ENCODE peak calls at places on chromosome 1, in four cellular contexts. One of them, this sample, is unnamed.
A peak's percentile ranks its signal among the peaks of the same experiment; 100 is the strongest.

GRCh38 chr1:13710097-13710496 is 10.1 kb downstream of the PRDM2 start:
- DNase-seq in NCI-H82: no peak
- DNase-seq in activated CD8-positive, alpha-beta memory T cell treated with anti-CD3 and anti-CD28 coated beads for 1 hour: no peak
- DNase-seq in dorsolateral prefrontal cortex: no peak
- DNase-seq in this sample: no peak

GRCh38 chr1:18344755-18345154 is 136.0 kb upstream of the KLHDC7A start:
- DNase-seq in NCI-H82: peak; percentile 99
- DNase-seq in activated CD8-positive, alpha-beta memory T cell treated with anti-CD3 and anti-CD28 coated beads for 1 hour: no peak
- DNase-seq in dorsolateral prefrontal cortex: no peak
- DNase-seq in this sample: peak; percentile 87

GRCh38 chr1:174326278-174326677 is 121.5 kb upstream of the GPR52 start:
- DNase-seq in NCI-H82: no peak
- DNase-seq in activated CD8-positive, alpha-beta memory T cell treated with anti-CD3 and anti-CD28 coated beads for 1 hour: no peak
- DNase-seq in dorsolateral prefrontal cortex: no peak
- DNase-seq in this sample: no peak

GRCh38 chr1:196034080-196034706 is 574.0 kb downstream of the KCNT2 start:
- DNase-seq in NCI-H82: no peak
- DNase-seq in activated CD8-positive, alpha-beta memory T cell treated with anti-CD3 and anti-CD28 coated beads for 1 hour: no peak
- DNase-seq in dorsolateral prefrontal cortex: no peak
- DNase-seq in this sample: peak; percentile 98

GRCh38 chr1:40818264-40818961 is 34.8 kb downstream of the KCNQ4 start:
- DNase-seq in NCI-H82: peak; percentile 65
- DNase-seq in activated CD8-positive, alpha-beta memory T cell treated with anti-CD3 and anti-CD28 coated beads for 1 hour: peak; percentile 74
- DNase-seq in dorsolateral prefrontal cortex: no peak
- DNase-seq in this sample: no peak

GRCh38 chr1:21707891-21708290 is 38.7 kb upstream of the RAP1GAP start:
- DNase-seq in NCI-H82: no peak
- DNase-seq in activated CD8-positive, alpha-beta memory T cell treated with anti-CD3 and anti-CD28 coated beads for 1 hour: no peak
- DNase-seq in dorsolateral prefrontal cortex: no peak
- DNase-seq in this sample: no peak

GRCh38 chr1:88036345-88036999 is 647.6 kb upstream of the PKN2 start:
- DNase-seq in NCI-H82: no peak
- DNase-seq in activated CD8-positive, alpha-beta memory T cell treated with anti-CD3 and anti-CD28 coated beads for 1 hour: no peak
- DNase-seq in dorsolateral prefrontal cortex: no peak
- DNase-seq in this sample: no peak

GRCh38 chr1:233295775-233296322 is 324 bp upstream of the PCNX2 start:
- DNase-seq in NCI-H82: peak; percentile 85
- DNase-seq in activated CD8-positive, alpha-beta memory T cell treated with anti-CD3 and anti-CD28 coated beads for 1 hour: no peak
- DNase-seq in dorsolateral prefrontal cortex: no peak
- DNase-seq in this sample: no peak

GRCh38 chr1:201713093-201713810 is 115.7 kb upstream of the IPO9 start:
- DNase-seq in NCI-H82: no peak
- DNase-seq in activated CD8-positive, alpha-beta memory T cell treated with anti-CD3 and anti-CD28 coated beads for 1 hour: no peak
- DNase-seq in dorsolateral prefrontal cortex: no peak
- DNase-seq in this sample: no peak

GRCh38 chr1:21313886-21314796 is 23.9 kb upstream of the ECE1 start:
- DNase-seq in NCI-H82: no peak
- DNase-seq in activated CD8-positive, alpha-beta memory T cell treated with anti-CD3 and anti-CD28 coated beads for 1 hour: no peak
- DNase-seq in dorsolateral prefrontal cortex: no peak
- DNase-seq in this sample: no peak

GRCh38 chr1:117367769-117368059 is 465 bp downstream of the MAN1A2 start:
- DNase-seq in NCI-H82: peak; percentile 67
- DNase-seq in activated CD8-positive, alpha-beta memory T cell treated with anti-CD3 and anti-CD28 coated beads for 1 hour: no peak
- DNase-seq in dorsolateral prefrontal cortex: no peak
- DNase-seq in this sample: no peak

This sample was measured in SK-N-MC.